ENCODE peak calls at places on chromosome 19, in seven cellular contexts. One of them, this sample, is unnamed.

GRCh38 chr19:38975214-38975860 is at the start of gene FBXO17:
- DNase-seq in ELF-1: peak; percentile 79
- DNase-seq in stimulated activated CD8-positive, alpha-beta memory T cell treated with anti-CD3 and anti-CD28 coated beads, Interleukin-2, amount 100 ng/mL, for 48 hours: no peak
- DNase-seq in HT1080: peak; percentile 64
- DNase-seq in NCI-H1436: no peak
- DNase-seq in fibroblast of mammary gland: peak; percentile 74
- DNase-seq in stimulated activated CD4-positive, alpha-beta T cell treated with anti-CD3 and anti-CD28 coated beads, Interleukin-2, amount 100 ng/mL, for 4 hours: no peak
- DNase-seq in this sample: no peak

GRCh38 chr19:50290775-50291174 is 38.4 kb downstream of the KCNC3 start:
- DNase-seq in ELF-1: peak; percentile 32
- DNase-seq in stimulated activated CD8-positive, alpha-beta memory T cell treated with anti-CD3 and anti-CD28 coated beads, Interleukin-2, amount 100 ng/mL, for 48 hours: no peak
- DNase-seq in HT1080: no peak
- DNase-seq in NCI-H1436: no peak
- DNase-seq in fibroblast of mammary gland: no peak
- DNase-seq in stimulated activated CD4-positive, alpha-beta T cell treated with anti-CD3 and anti-CD28 coated beads, Interleukin-2, amount 100 ng/mL, for 4 hours: no peak
- DNase-seq in this sample: no peak

GRCh38 chr19:17946965-17947784 is 14.4 kb downstream of the CCDC124 start:
- DNase-seq in ELF-1: no peak
- DNase-seq in stimulated activated CD8-positive, alpha-beta memory T cell treated with anti-CD3 and anti-CD28 coated beads, Interleukin-2, amount 100 ng/mL, for 48 hours: no peak
- DNase-seq in HT1080: no peak
- DNase-seq in NCI-H1436: no peak
- DNase-seq in fibroblast of mammary gland: no peak
- DNase-seq in stimulated activated CD4-positive, alpha-beta T cell treated with anti-CD3 and anti-CD28 coated beads, Interleukin-2, amount 100 ng/mL, for 4 hours: no peak
- DNase-seq in this sample: no peak

GRCh38 chr19:58498316-58499020 is 13.3 kb downstream of the SLC27A5 start:
- DNase-seq in ELF-1: no peak
- DNase-seq in stimulated activated CD8-positive, alpha-beta memory T cell treated with anti-CD3 and anti-CD28 coated beads, Interleukin-2, amount 100 ng/mL, for 48 hours: no peak
- DNase-seq in HT1080: no peak
- DNase-seq in NCI-H1436: no peak
- DNase-seq in fibroblast of mammary gland: no peak
- DNase-seq in stimulated activated CD4-positive, alpha-beta T cell treated with anti-CD3 and anti-CD28 coated beads, Interleukin-2, amount 100 ng/mL, for 4 hours: no peak
- DNase-seq in this sample: no peak

GRCh38 chr19:39194832-39195542 is 1.8 kb upstream of the NCCRP1 start:
- DNase-seq in ELF-1: no peak
- DNase-seq in stimulated activated CD8-positive, alpha-beta memory T cell treated with anti-CD3 and anti-CD28 coated beads, Interleukin-2, amount 100 ng/mL, for 48 hours: no peak
- DNase-seq in HT1080: peak; percentile 20
- DNase-seq in NCI-H1436: no peak
- DNase-seq in fibroblast of mammary gland: no peak
- DNase-seq in stimulated activated CD4-positive, alpha-beta T cell treated with anti-CD3 and anti-CD28 coated beads, Interleukin-2, amount 100 ng/mL, for 4 hours: no peak
- DNase-seq in this sample: no peak

GRCh38 chr19:34225659-34226015 is 28.7 kb upstream of the GARRE1 start:
- DNase-seq in ELF-1: no peak
- DNase-seq in stimulated activated CD8-positive, alpha-beta memory T cell treated with anti-CD3 and anti-CD28 coated beads, Interleukin-2, amount 100 ng/mL, for 48 hours: no peak
- DNase-seq in HT1080: no peak
- DNase-seq in NCI-H1436: no peak
- DNase-seq in fibroblast of mammary gland: no peak
- DNase-seq in stimulated activated CD4-positive, alpha-beta T cell treated with anti-CD3 and anti-CD28 coated beads, Interleukin-2, amount 100 ng/mL, for 4 hours: no peak
- DNase-seq in this sample: no peak

GRCh38 chr19:39497850-39498261 is 891 bp upstream of the DLL3 start:
- DNase-seq in ELF-1: peak; percentile 84
- DNase-seq in stimulated activated CD8-positive, alpha-beta memory T cell treated with anti-CD3 and anti-CD28 coated beads, Interleukin-2, amount 100 ng/mL, for 48 hours: no peak
- DNase-seq in HT1080: peak; percentile 31
- DNase-seq in NCI-H1436: peak; percentile 90
- DNase-seq in fibroblast of mammary gland: peak; percentile 24
- DNase-seq in stimulated activated CD4-positive, alpha-beta T cell treated with anti-CD3 and anti-CD28 coated beads, Interleukin-2, amount 100 ng/mL, for 4 hours: no peak
- DNase-seq in this sample: peak; percentile 40

GRCh38 chr19:13841339-13842293 is 35.3 kb upstream of the NANOS3 start:
- DNase-seq in ELF-1: peak; percentile 47
- DNase-seq in stimulated activated CD8-positive, alpha-beta memory T cell treated with anti-CD3 and anti-CD28 coated beads, Interleukin-2, amount 100 ng/mL, for 48 hours: no peak
- DNase-seq in HT1080: peak; percentile 69
- DNase-seq in NCI-H1436: no peak
- DNase-seq in fibroblast of mammary gland: no peak
- DNase-seq in stimulated activated CD4-positive, alpha-beta T cell treated with anti-CD3 and anti-CD28 coated beads, Interleukin-2, amount 100 ng/mL, for 4 hours: no peak
- DNase-seq in this sample: peak; percentile 54

GRCh38 chr19:50482271-50482855 is 5.7 kb upstream of the GARIN5A start:
- DNase-seq in ELF-1: no peak
- DNase-seq in stimulated activated CD8-positive, alpha-beta memory T cell treated with anti-CD3 and anti-CD28 coated beads, Interleukin-2, amount 100 ng/mL, for 48 hours: no peak
- DNase-seq in HT1080: no peak
- DNase-seq in NCI-H1436: no peak
- DNase-seq in fibroblast of mammary gland: no peak
- DNase-seq in stimulated activated CD4-positive, alpha-beta T cell treated with anti-CD3 and anti-CD28 coated beads, Interleukin-2, amount 100 ng/mL, for 4 hours: no peak
- DNase-seq in this sample: no peak

GRCh38 chr19:40672038-40672437 is 18.4 kb downstream of the NUMBL start:
- DNase-seq in ELF-1: no peak
- DNase-seq in stimulated activated CD8-positive, alpha-beta memory T cell treated with anti-CD3 and anti-CD28 coated beads, Interleukin-2, amount 100 ng/mL, for 48 hours: no peak
- DNase-seq in HT1080: no peak
- DNase-seq in NCI-H1436: no peak
- DNase-seq in fibroblast of mammary gland: no peak
- DNase-seq in stimulated activated CD4-positive, alpha-beta T cell treated with anti-CD3 and anti-CD28 coated beads, Interleukin-2, amount 100 ng/mL, for 4 hours: no peak
- DNase-seq in this sample: no peak

GRCh38 chr19:49149652-49150105 is 5.5 kb downstream of the HRC start:
- DNase-seq in ELF-1: peak; percentile 91
- DNase-seq in stimulated activated CD8-positive, alpha-beta memory T cell treated with anti-CD3 and anti-CD28 coated beads, Interleukin-2, amount 100 ng/mL, for 48 hours: no peak
- DNase-seq in HT1080: peak; percentile 56
- DNase-seq in NCI-H1436: peak; percentile 87
- DNase-seq in fibroblast of mammary gland: peak; percentile 84
- DNase-seq in stimulated activated CD4-positive, alpha-beta T cell treated with anti-CD3 and anti-CD28 coated beads, Interleukin-2, amount 100 ng/mL, for 4 hours: no peak
- DNase-seq in this sample: no peak

GRCh38 chr19:28296506-28296905 is 916.4 kb downstream of the UQCRFS1 start:
- DNase-seq in ELF-1: no peak
- DNase-seq in stimulated activated CD8-positive, alpha-beta memory T cell treated with anti-CD3 and anti-CD28 coated beads, Interleukin-2, amount 100 ng/mL, for 48 hours: no peak
- DNase-seq in HT1080: peak; percentile 82
- DNase-seq in NCI-H1436: no peak
- DNase-seq in fibroblast of mammary gland: peak; percentile 89
- DNase-seq in stimulated activated CD4-positive, alpha-beta T cell treated with anti-CD3 and anti-CD28 coated beads, Interleukin-2, amount 100 ng/mL, for 4 hours: no peak
- DNase-seq in this sample: no peak

GRCh38 chr19:55688422-55689218 is 13.6 kb downstream of the EPN1 start:
- DNase-seq in ELF-1: peak; percentile 31
- DNase-seq in stimulated activated CD8-positive, alpha-beta memory T cell treated with anti-CD3 and anti-CD28 coated beads, Interleukin-2, amount 100 ng/mL, for 48 hours: no peak
- DNase-seq in HT1080: no peak
- DNase-seq in NCI-H1436: no peak
- DNase-seq in fibroblast of mammary gland: no peak
- DNase-seq in stimulated activated CD4-positive, alpha-beta T cell treated with anti-CD3 and anti-CD28 coated beads, Interleukin-2, amount 100 ng/mL, for 4 hours: no peak
- DNase-seq in this sample: no peak

GRCh38 chr19:45173816-45174215 is 4.2 kb downstream of the TRAPPC6A start:
- DNase-seq in ELF-1: no peak
- DNase-seq in stimulated activated CD8-positive, alpha-beta memory T cell treated with anti-CD3 and anti-CD28 coated beads, Interleukin-2, amount 100 ng/mL, for 48 hours: no peak
- DNase-seq in HT1080: peak; percentile 90
- DNase-seq in NCI-H1436: no peak
- DNase-seq in fibroblast of mammary gland: peak; percentile 74
- DNase-seq in stimulated activated CD4-positive, alpha-beta T cell treated with anti-CD3 and anti-CD28 coated beads, Interleukin-2, amount 100 ng/mL, for 4 hours: no peak
- DNase-seq in this sample: no peak

GRCh38 chr19:51742736-51743288 is 8.9 kb downstream of the FPR1 start:
- DNase-seq in ELF-1: no peak
- DNase-seq in stimulated activated CD8-positive, alpha-beta memory T cell treated with anti-CD3 and anti-CD28 coated beads, Interleukin-2, amount 100 ng/mL, for 48 hours: no peak
- DNase-seq in HT1080: peak; percentile 63
- DNase-seq in NCI-H1436: no peak
- DNase-seq in fibroblast of mammary gland: peak; percentile 94
- DNase-seq in stimulated activated CD4-positive, alpha-beta T cell treated with anti-CD3 and anti-CD28 coated beads, Interleukin-2, amount 100 ng/mL, for 4 hours: no peak
- DNase-seq in this sample: no peak

GRCh38 chr19:54837542-54837941 is 12.7 kb upstream of the KIR3DL2 start:
- DNase-seq in ELF-1: no peak
- DNase-seq in stimulated activated CD8-positive, alpha-beta memory T cell treated with anti-CD3 and anti-CD28 coated beads, Interleukin-2, amount 100 ng/mL, for 48 hours: no peak
- DNase-seq in HT1080: no peak
- DNase-seq in NCI-H1436: no peak
- DNase-seq in fibroblast of mammary gland: no peak
- DNase-seq in stimulated activated CD4-positive, alpha-beta T cell treated with anti-CD3 and anti-CD28 coated beads, Interleukin-2, amount 100 ng/mL, for 4 hours: no peak
- DNase-seq in this sample: no peak

GRCh38 chr19:10155834-10156233 is 36.1 kb upstream of the EIF3G start:
- DNase-seq in ELF-1: no peak
- DNase-seq in stimulated activated CD8-positive, alpha-beta memory T cell treated with anti-CD3 and anti-CD28 coated beads, Interleukin-2, amount 100 ng/mL, for 48 hours: no peak
- DNase-seq in HT1080: peak; percentile 36
- DNase-seq in NCI-H1436: no peak
- DNase-seq in fibroblast of mammary gland: peak; percentile 71
- DNase-seq in stimulated activated CD4-positive, alpha-beta T cell treated with anti-CD3 and anti-CD28 coated beads, Interleukin-2, amount 100 ng/mL, for 4 hours: no peak
- DNase-seq in this sample: no peak

GRCh38 chr19:3252650-3253049 is 28.2 kb downstream of the CELF5 start:
- DNase-seq in ELF-1: no peak
- DNase-seq in stimulated activated CD8-positive, alpha-beta memory T cell treated with anti-CD3 and anti-CD28 coated beads, Interleukin-2, amount 100 ng/mL, for 48 hours: no peak
- DNase-seq in HT1080: no peak
- DNase-seq in NCI-H1436: no peak
- DNase-seq in fibroblast of mammary gland: no peak
- DNase-seq in stimulated activated CD4-positive, alpha-beta T cell treated with anti-CD3 and anti-CD28 coated beads, Interleukin-2, amount 100 ng/mL, for 4 hours: no peak
- DNase-seq in this sample: no peak

GRCh38 chr19:44905437-44906160 is at the start of gene APOE:
- DNase-seq in ELF-1: peak; percentile 86
- DNase-seq in stimulated activated CD8-positive, alpha-beta memory T cell treated with anti-CD3 and anti-CD28 coated beads, Interleukin-2, amount 100 ng/mL, for 48 hours: no peak
- DNase-seq in HT1080: no peak
- DNase-seq in NCI-H1436: no peak
- DNase-seq in fibroblast of mammary gland: no peak
- DNase-seq in stimulated activated CD4-positive, alpha-beta T cell treated with anti-CD3 and anti-CD28 coated beads, Interleukin-2, amount 100 ng/mL, for 4 hours: no peak
- DNase-seq in this sample: no peak

GRCh38 chr19:1525343-1525742 is 1.5 kb downstream of the PLK5 start:
- DNase-seq in ELF-1: no peak
- DNase-seq in stimulated activated CD8-positive, alpha-beta memory T cell treated with anti-CD3 and anti-CD28 coated beads, Interleukin-2, amount 100 ng/mL, for 48 hours: no peak
- DNase-seq in HT1080: no peak
- DNase-seq in NCI-H1436: no peak
- DNase-seq in fibroblast of mammary gland: no peak
- DNase-seq in stimulated activated CD4-positive, alpha-beta T cell treated with anti-CD3 and anti-CD28 coated beads, Interleukin-2, amount 100 ng/mL, for 4 hours: no peak
- DNase-seq in this sample: no peak

GRCh38 chr19:43719918-43720317 is 4.0 kb downstream of the IRGC start:
- DNase-seq in ELF-1: no peak
- DNase-seq in stimulated activated CD8-positive, alpha-beta memory T cell treated with anti-CD3 and anti-CD28 coated beads, Interleukin-2, amount 100 ng/mL, for 48 hours: no peak
- DNase-seq in HT1080: no peak
- DNase-seq in NCI-H1436: no peak
- DNase-seq in fibroblast of mammary gland: no peak
- DNase-seq in stimulated activated CD4-positive, alpha-beta T cell treated with anti-CD3 and anti-CD28 coated beads, Interleukin-2, amount 100 ng/mL, for 4 hours: no peak
- DNase-seq in this sample: no peak

GRCh38 chr19:3175761-3176714 is 2.5 kb upstream of the S1PR4 start:
- DNase-seq in ELF-1: no peak
- DNase-seq in stimulated activated CD8-positive, alpha-beta memory T cell treated with anti-CD3 and anti-CD28 coated beads, Interleukin-2, amount 100 ng/mL, for 48 hours: no peak
- DNase-seq in HT1080: peak; percentile 72
- DNase-seq in NCI-H1436: peak; percentile 8
- DNase-seq in fibroblast of mammary gland: peak; percentile 65
- DNase-seq in stimulated activated CD4-positive, alpha-beta T cell treated with anti-CD3 and anti-CD28 coated beads, Interleukin-2, amount 100 ng/mL, for 4 hours: no peak
- DNase-seq in this sample: peak; percentile 50

GRCh38 chr19:7871530-7872305 is 2.5 kb downstream of the PRR36 start:
- DNase-seq in ELF-1: peak; percentile 97
- DNase-seq in stimulated activated CD8-positive, alpha-beta memory T cell treated with anti-CD3 and anti-CD28 coated beads, Interleukin-2, amount 100 ng/mL, for 48 hours: peak; percentile 76
- DNase-seq in HT1080: peak; percentile 85
- DNase-seq in NCI-H1436: peak; percentile 96
- DNase-seq in fibroblast of mammary gland: peak; percentile 90
- DNase-seq in stimulated activated CD4-positive, alpha-beta T cell treated with anti-CD3 and anti-CD28 coated beads, Interleukin-2, amount 100 ng/mL, for 4 hours: peak; percentile 72
- DNase-seq in this sample: peak; percentile 81

GRCh38 chr19:19615086-19615485 is 3.4 kb downstream of the PBX4 start:
- DNase-seq in ELF-1: no peak
- DNase-seq in stimulated activated CD8-positive, alpha-beta memory T cell treated with anti-CD3 and anti-CD28 coated beads, Interleukin-2, amount 100 ng/mL, for 48 hours: no peak
- DNase-seq in HT1080: peak; percentile 51
- DNase-seq in NCI-H1436: no peak
- DNase-seq in fibroblast of mammary gland: peak; percentile 65
- DNase-seq in stimulated activated CD4-positive, alpha-beta T cell treated with anti-CD3 and anti-CD28 coated beads, Interleukin-2, amount 100 ng/mL, for 4 hours: no peak
- DNase-seq in this sample: peak; percentile 64

GRCh38 chr19:51407631-51408131 is 9.8 kb downstream of the SIGLEC10 start:
- DNase-seq in ELF-1: peak; percentile 75
- DNase-seq in stimulated activated CD8-positive, alpha-beta memory T cell treated with anti-CD3 and anti-CD28 coated beads, Interleukin-2, amount 100 ng/mL, for 48 hours: no peak
- DNase-seq in HT1080: peak; percentile 54
- DNase-seq in NCI-H1436: no peak
- DNase-seq in fibroblast of mammary gland: peak; percentile 40
- DNase-seq in stimulated activated CD4-positive, alpha-beta T cell treated with anti-CD3 and anti-CD28 coated beads, Interleukin-2, amount 100 ng/mL, for 4 hours: no peak
- DNase-seq in this sample: peak; percentile 51

GRCh38 chr19:24166055-24166454 is 79.1 kb downstream of the ZNF254 start:
- DNase-seq in ELF-1: no peak
- DNase-seq in stimulated activated CD8-positive, alpha-beta memory T cell treated with anti-CD3 and anti-CD28 coated beads, Interleukin-2, amount 100 ng/mL, for 48 hours: no peak
- DNase-seq in HT1080: no peak
- DNase-seq in NCI-H1436: no peak
- DNase-seq in fibroblast of mammary gland: no peak
- DNase-seq in stimulated activated CD4-positive, alpha-beta T cell treated with anti-CD3 and anti-CD28 coated beads, Interleukin-2, amount 100 ng/mL, for 4 hours: no peak
- DNase-seq in this sample: no peak

GRCh38 chr19:38095411-38096308 is 128.4 kb downstream of the DPF1 start:
- DNase-seq in ELF-1: peak; percentile 77
- DNase-seq in stimulated activated CD8-positive, alpha-beta memory T cell treated with anti-CD3 and anti-CD28 coated beads, Interleukin-2, amount 100 ng/mL, for 48 hours: peak; percentile 27
- DNase-seq in HT1080: peak; percentile 48
- DNase-seq in NCI-H1436: peak; percentile 53
- DNase-seq in fibroblast of mammary gland: peak; percentile 71
- DNase-seq in stimulated activated CD4-positive, alpha-beta T cell treated with anti-CD3 and anti-CD28 coated beads, Interleukin-2, amount 100 ng/mL, for 4 hours: peak; percentile 36
- DNase-seq in this sample: peak; percentile 59

GRCh38 chr19:42683917-42684513 is 56.3 kb downstream of the PSG3 start:
- DNase-seq in ELF-1: no peak
- DNase-seq in stimulated activated CD8-positive, alpha-beta memory T cell treated with anti-CD3 and anti-CD28 coated beads, Interleukin-2, amount 100 ng/mL, for 48 hours: no peak
- DNase-seq in HT1080: peak; percentile 7
- DNase-seq in NCI-H1436: no peak
- DNase-seq in fibroblast of mammary gland: peak; percentile 39
- DNase-seq in stimulated activated CD4-positive, alpha-beta T cell treated with anti-CD3 and anti-CD28 coated beads, Interleukin-2, amount 100 ng/mL, for 4 hours: no peak
- DNase-seq in this sample: peak; percentile 23

This sample was measured in activated CD4-positive, alpha-beta memory T cell treated with anti-CD3 and anti-CD28 coated beads, Interleukin-2, amount 10 ng/mL, durations not matched to agents 7 days and 5 days.